ENCODE peak calls at places on chromosomes 13 and 19, in five cellular contexts. S, N, U, V and G are unnamed samples.

GRCh38 chr19:46919324-46919723 is 58.5 kb downstream of the ARHGAP35 start:
- DNase-seq in U (peak; percentile 25), S (peak; percentile 33), V (no peak), N (no peak), G (no peak)

GRCh38 chr19:46384396-46384795 is 29.0 kb downstream of the CCDC8 start:
- DNase-seq in S (no peak), N (no peak), U (no peak), V (no peak), G (peak; percentile 10)

GRCh38 chr13:32639502-32640105 is 53.4 kb downstream of the PDS5B start:
- DNase-seq in U (peak; percentile 50), V (peak; percentile 6), N (peak; percentile 19), S (peak; percentile 72), G (no peak)

GRCh38 chr13:68905186-68905585 is 1202.4 kb upstream of the ATXN8OS start:
- DNase-seq in N (no peak), S (no peak), U (no peak), V (no peak), G (no peak)

GRCh38 chr19:49984491-49984890 is 23.5 kb upstream of the SIGLEC11 start:
- DNase-seq in V (no peak), N (no peak), S (no peak), U (no peak), G (no peak)

GRCh38 chr19:46299004-46299509 is 2.2 kb downstream of the HIF3A start:
- DNase-seq in N (peak; percentile 93), S (peak; percentile 83), V (peak; percentile 81), U (peak; percentile 41), G (peak; percentile 93)

GRCh38 chr19:31586282-31586681 is 237.0 kb upstream of the TSHZ3 start:
- DNase-seq in N (no peak), U (peak; percentile 59), V (no peak), S (no peak), G (no peak)

GRCh38 chr13:41610426-41610825 is 153.1 kb downstream of the RGCC start:
- DNase-seq in V (no peak), U (peak; percentile 93), S (peak; percentile 76), N (no peak), G (no peak)

GRCh38 chr19:35296644-35297514 is 4.9 kb downstream of the MAG start:
- DNase-seq in N (no peak), V (no peak), S (no peak), U (no peak), G (no peak)